ENCODE peak calls at places on chromosomes 7 and 10, in four cellular contexts. C, Q, M and F are unnamed samples.

GRCh38 chr7:141700848-141701371 is 1.1 kb downstream of the DENND11 start:
- DNase-seq in C (peak), Q (no peak), M (no peak), F (no peak)

GRCh38 chr7:23247602-23248335 is 1.2 kb downstream of the GPNMB start:
- DNase-seq in C (peak), Q (no peak), M (no peak), F (no peak)

GRCh38 chr10:121158988-121159579 is 307.9 kb downstream of the WDR11 start:
- DNase-seq in C (no peak), Q (peak), M (no peak), F (no peak)

GRCh38 chr10:99393036-99393435 is 37.4 kb downstream of the GOT1 start:
- DNase-seq in C (no peak), Q (no peak), M (no peak), F (peak)

GRCh38 chr7:141511370-141512335 is 39.6 kb upstream of the AGK start:
- DNase-seq in C (peak), Q (no peak), M (no peak), F (no peak)

GRCh38 chr7:117819558-117819957 is 53.7 kb downstream of the CTTNBP2 start:
- DNase-seq in C (no peak), Q (no peak), M (no peak), F (no peak)

GRCh38 chr10:79905322-79906314 is 43.3 kb downstream of the SFTPD start:
- DNase-seq in C (no peak), Q (no peak), M (no peak), F (no peak)

GRCh38 chr10:68603766-68604165 is 43.6 kb downstream of the TET1 start:
- DNase-seq in C (no peak), Q (no peak), M (no peak), F (no peak)

GRCh38 chr7:43516581-43517342 is 66.1 kb upstream of the STK17A start:
- DNase-seq in C (no peak), Q (no peak), M (peak), F (no peak)

GRCh38 chr7:36986429-36987362 is 262.4 kb upstream of the AOAH start:
- DNase-seq in C (peak), Q (peak), M (no peak), F (peak)

GRCh38 chr10:109934958-109935793 is 11.9 kb upstream of the XPNPEP1 start:
- DNase-seq in C (peak), Q (no peak), M (no peak), F (no peak)

GRCh38 chr7:39592586-39592985 is 26.4 kb downstream of the YAE1 start:
- DNase-seq in C (no peak), Q (no peak), M (no peak), F (no peak)

GRCh38 chr10:36489928-36490279 is 635.5 kb upstream of the ANKRD30A start:
- DNase-seq in C (no peak), Q (no peak), M (no peak), F (no peak)

GRCh38 chr10:43355749-43356371 is 15.6 kb upstream of the FXYD4 start:
- DNase-seq in C (no peak), Q (peak), M (no peak), F (no peak)

GRCh38 chr10:1739751-1740150 is 2.4 kb upstream of the ADARB2 start:
- DNase-seq in C (no peak), Q (no peak), M (no peak), F (no peak)

GRCh38 chr10:98610855-98611254 is 164.1 kb upstream of the HPS1 start:
- DNase-seq in C (no peak), Q (no peak), M (no peak), F (no peak)

GRCh38 chr10:92689663-92690210 is at the start of gene HHEX:
- DNase-seq in C (no peak), Q (peak), M (no peak), F (no peak)

GRCh38 chr10:118041316-118041715 is 5.4 kb downstream of the RAB11FIP2 start:
- DNase-seq in C (no peak), Q (no peak), M (no peak), F (no peak)

GRCh38 chr7:20783716-20784310 is 2.9 kb downstream of the SP8 start:
- DNase-seq in C (peak), Q (no peak), M (no peak), F (no peak)

GRCh38 chr7:50812847-50813475 is 30.3 kb upstream of the GRB10 start:
- DNase-seq in C (no peak), Q (peak), M (no peak), F (no peak)

GRCh38 chr10:47370015-47370767 is 13.9 kb downstream of the ZNF488 start:
- DNase-seq in C (peak), Q (no peak), M (no peak), F (no peak)

GRCh38 chr7:143408686-143409551 is at the start of gene EPHA1:
- DNase-seq in C (peak), Q (peak), M (no peak), F (peak)

GRCh38 chr10:71727429-71728217 is 8.0 kb upstream of the C10orf105 start:
- DNase-seq in C (no peak), Q (no peak), M (peak), F (no peak)

GRCh38 chr10:44358080-44358771 is 26.7 kb downstream of the CXCL12 start:
- DNase-seq in C (no peak), Q (no peak), M (no peak), F (no peak)

GRCh38 chr7:32119790-32120196 is 49.6 kb upstream of the PDE1C start:
- DNase-seq in C (peak), Q (no peak), M (no peak), F (no peak)

GRCh38 chr10:31697271-31698168 is 231.1 kb downstream of the ARHGAP12 start:
- DNase-seq in C (no peak), Q (no peak), M (no peak), F (no peak)

DNA sequence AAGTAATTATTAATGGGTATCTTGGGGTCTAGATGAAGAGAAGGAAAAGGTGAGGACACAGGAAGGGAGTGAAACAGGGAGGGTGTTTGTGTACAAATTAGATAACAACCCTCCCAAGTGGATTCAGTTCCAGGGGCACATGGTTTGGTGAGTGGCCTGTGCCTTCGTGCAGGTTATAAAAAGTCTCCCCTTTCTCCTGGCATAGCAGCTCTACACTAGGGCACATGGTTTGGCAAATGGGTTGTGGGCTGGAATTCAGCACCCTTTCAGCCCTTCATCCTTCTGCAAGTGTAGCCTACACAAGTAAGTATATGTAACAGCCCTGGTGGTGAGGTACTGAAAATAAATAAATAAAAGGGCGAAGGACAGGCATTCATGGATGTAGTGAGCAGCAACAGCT is 359.4 kb downstream of the AUTS2 start:
- DNase-seq in C (no peak), Q (no peak), M (no peak), F (no peak)
- TF ChIP-seq ZNF274 in C (no peak), Q (no peak), M (no peak), F (no peak)

GRCh38 chr7:29335188-29336083 is 140.9 kb downstream of the CHN2 start:
- DNase-seq in C (no peak), Q (no peak), M (no peak), F (no peak)

GRCh38 chr7:29341156-29341555 is 146.6 kb downstream of the CHN2 start:
- DNase-seq in C (no peak), Q (no peak), M (no peak), F (no peak)

GRCh38 chr7:29336851-29337627 is 142.5 kb downstream of the CHN2 start:
- DNase-seq in C (no peak), Q (no peak), M (no peak), F (no peak)

GRCh38 chr7:29340691-29341090 is 146.1 kb downstream of the CHN2 start:
- DNase-seq in C (no peak), Q (no peak), M (no peak), F (no peak)

DNA sequence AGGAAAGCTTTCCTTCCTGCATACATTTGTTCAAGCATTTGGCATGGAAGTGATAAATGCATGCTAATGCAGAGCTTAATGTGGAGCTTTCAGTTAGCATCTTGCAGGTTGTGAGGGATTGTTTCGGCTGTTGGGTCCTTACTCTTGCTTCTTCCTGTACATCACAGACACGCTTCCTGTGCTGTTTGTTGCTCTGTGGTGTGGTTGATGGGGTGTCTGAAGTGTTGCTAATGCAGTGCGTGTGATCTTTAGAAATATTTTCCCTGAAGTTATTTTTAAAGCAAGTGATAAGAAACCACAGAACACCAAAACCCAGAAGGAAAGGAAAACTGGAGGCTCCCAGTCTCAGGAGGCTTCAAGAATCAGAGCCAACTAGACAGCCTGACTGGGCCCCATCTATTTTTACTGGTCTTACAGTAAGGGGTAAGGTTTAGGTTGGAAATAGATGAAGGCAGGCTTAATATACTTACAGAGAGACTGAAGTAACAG is 143.1 kb downstream of the CHN2 start:
- DNase-seq in C (no peak), Q (no peak), M (no peak), F (no peak)
- TF ChIP-seq ZNF274 in C (no peak), Q (no peak), M (no peak), F (no peak)

DNA sequence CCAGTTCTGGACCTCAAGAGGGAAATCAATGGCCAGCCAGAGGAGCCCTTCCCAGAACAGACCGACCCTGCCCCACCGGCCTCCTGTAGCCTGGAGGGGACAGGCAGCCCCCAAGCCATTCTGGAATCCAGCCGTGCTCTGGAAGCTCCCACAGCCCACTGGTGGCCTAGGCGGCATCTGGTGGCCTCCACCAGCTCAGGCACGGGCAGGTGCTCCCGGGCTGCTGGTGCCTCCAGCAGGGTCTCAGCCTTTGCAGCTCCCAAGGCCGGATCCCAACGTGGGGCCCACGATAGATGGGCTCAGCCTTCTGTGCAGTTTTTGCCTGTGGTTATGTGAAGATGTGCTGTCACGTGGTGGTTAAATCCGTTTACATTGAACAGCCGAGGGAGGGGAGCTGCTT is 44.3 kb downstream of the JAKMIP3 start:
- DNase-seq in C (peak), Q (no peak), M (no peak), F (no peak)
- TF ChIP-seq ZNF274 in C (no peak), Q (no peak), M (no peak), F (no peak)

GRCh38 chr7:98509836-98510235 is 107.2 kb upstream of the NPTX2 start:
- DNase-seq in C (no peak), Q (no peak), M (no peak), F (no peak)
- TF ChIP-seq ZNF274 in C (no peak), Q (no peak), M (no peak), F (no peak)

GRCh38 chr7:64886956-64887545 is 16.0 kb upstream of the ZNF273 start:
- DNase-seq in C (no peak), Q (no peak), M (no peak), F (no peak)

GRCh38 chr7:64884913-64885370 is 18.1 kb upstream of the ZNF273 start:
- DNase-seq in C (no peak), Q (no peak), M (no peak), F (no peak)

GRCh38 chr7:64884085-64884912 is 18.8 kb upstream of the ZNF273 start:
- DNase-seq in C (no peak), Q (no peak), M (no peak), F (no peak)

GRCh38 chr7:64887756-64888508 is 15.1 kb upstream of the ZNF273 start:
- DNase-seq in C (peak), Q (no peak), M (no peak), F (peak)

GRCh38 chr7:64885520-64886240 is 17.4 kb upstream of the ZNF273 start:
- DNase-seq in C (no peak), Q (no peak), M (no peak), F (no peak)
- TF ChIP-seq ZNF274 in C (no peak), Q (no peak), M (no peak), F (no peak)

DNA sequence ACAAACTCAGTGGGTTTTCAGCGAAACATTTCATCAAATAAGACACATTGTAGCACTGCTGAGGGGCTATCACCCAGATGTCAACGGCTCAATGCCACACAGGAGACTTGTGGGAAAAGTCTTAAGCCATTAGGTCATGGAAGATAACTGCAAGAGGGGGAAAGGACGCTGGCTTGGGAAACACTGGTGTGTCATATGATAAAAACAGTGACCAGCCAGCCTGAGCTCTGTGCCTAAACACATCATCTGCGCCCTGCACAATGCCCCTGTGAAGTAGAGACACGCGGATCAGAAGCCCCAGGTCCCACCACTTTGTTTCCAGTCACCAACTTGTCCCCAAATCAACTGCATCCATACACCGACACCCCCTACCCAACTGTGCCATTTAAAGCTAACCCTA is 116.7 kb downstream of the TNS3 start:
- DNase-seq in C (no peak), Q (no peak), M (no peak), F (no peak)
- TF ChIP-seq ZNF274 in C (no peak), Q (no peak), M (no peak), F (no peak)

DNA sequence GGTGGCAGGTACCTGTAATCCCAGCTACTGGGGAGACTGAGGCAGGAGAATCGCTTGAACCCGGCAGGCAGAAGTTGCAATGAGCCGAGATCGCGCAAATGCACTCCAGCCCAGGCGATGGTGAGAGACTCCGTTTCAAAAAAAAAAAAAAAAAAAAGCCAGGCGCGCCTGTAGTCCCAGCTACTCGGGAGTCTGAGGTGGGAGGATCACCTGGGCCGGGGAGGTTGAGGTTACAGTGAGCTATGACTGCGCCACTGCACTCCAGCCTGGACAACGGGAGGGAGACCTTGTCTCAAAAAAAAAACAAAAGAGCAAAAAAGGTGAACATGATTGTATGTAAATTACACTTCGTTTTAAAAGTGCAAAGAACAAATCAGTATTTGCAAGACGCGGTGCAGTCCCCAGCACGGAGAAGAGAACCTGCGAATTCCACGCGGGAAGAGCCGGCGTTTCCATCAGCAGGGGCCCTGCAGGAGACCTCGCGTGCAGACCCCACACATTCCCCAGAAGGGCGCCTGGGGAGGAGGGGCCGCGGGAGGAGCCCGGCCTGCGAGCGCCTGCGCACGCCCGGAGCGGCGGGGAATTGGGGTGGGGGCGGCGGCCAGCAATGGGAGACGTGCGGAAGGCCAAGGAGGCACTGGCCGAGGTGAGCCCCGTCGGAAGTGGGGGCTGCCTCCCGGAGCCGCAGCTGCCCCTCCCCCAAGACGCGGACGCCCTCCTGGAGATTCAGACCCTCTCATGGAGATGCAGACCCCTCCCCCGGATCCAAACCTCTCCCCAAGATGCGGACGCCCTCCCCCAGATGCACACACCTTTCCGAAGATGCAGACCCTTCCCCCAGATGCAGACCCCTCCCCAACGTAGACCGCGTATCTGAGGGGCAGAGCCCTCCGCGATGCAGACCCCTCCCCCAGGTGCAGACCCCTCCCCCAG is 16.7 kb upstream of the SUN1 start:
- DNase-seq in C (peak), Q (no peak), M (no peak), F (peak)
- TF ChIP-seq ZNF274 in C (no peak), Q (no peak), M (no peak), F (no peak)

DNA sequence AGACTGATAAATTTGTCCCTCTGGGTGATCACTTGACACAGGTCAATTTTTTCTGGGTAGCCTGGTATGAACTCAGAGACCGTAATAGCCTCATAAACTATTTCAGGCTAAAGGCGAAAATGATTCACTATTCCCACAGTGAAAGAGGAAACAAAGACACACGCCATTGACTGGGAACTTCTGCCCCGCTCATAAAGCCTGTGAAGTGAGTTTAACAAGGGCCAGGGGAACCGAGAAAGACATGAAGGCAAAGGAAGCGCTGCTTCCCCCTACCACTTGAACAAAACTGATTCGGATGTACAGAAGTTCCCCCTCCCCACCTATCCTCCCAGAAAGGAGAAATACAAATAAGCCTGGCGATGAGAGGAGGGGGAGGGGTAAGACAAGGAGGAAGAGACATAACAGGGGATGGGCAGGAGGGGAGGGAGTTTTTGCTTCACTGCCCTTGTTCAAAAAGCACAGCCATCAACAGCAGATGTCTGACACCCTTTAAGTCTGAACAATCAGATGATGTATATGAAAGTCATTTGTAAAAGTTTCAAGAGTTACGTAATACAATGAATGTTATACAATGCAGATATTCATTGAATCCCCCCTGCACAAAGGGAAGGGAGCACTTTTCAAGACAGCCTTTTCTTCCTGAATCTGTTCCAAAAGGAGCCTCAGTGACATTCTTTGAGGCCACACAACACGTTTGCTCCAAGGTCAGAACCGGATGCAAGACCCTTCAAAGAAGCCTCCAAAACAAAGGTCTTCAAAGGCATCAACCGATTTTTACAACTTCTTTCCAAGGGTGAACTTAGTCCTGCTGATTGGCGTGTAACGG is 734 bp downstream of the ABCB4 start:
- DNase-seq in C (no peak), Q (no peak), M (peak), F (no peak)
- TF ChIP-seq ZNF274 in C (no peak), Q (no peak), M (no peak), F (no peak)